ENCODE peak calls at places on chromosomes 6 and 20, in seven cellular contexts. L is brain microvascular endothelial cell, D is fibroblast of pulmonary artery, M is neural progenitor cell, R is heart right ventricle, Y is cardiac muscle cell, C is choroid plexus epithelial cell. K is an unnamed sample.

GRCh38 chr6:39902136-39902535 is 32.1 kb downstream of the MOCS1 start:
- DNase-seq in D (no peak), C (no peak), R (no peak), M (no peak), L (no peak), Y (no peak), K (no peak)

GRCh38 chr20:24958506-24959385 is 9.7 kb downstream of the CST7 start:
- DNase-seq in Y (no peak), R (no peak), C (no peak), L (no peak), M (no peak), D (no peak), K (no peak)

GRCh38 chr6:130076512-130076911 is 58.1 kb downstream of the L3MBTL3 start:
- DNase-seq in Y (no peak), C (peak), L (no peak), R (no peak), M (no peak), D (peak), K (no peak)

GRCh38 chr6:12136905-12137304 is 124.8 kb downstream of the HIVEP1 start:
- DNase-seq in D (peak), R (no peak), C (peak), Y (no peak), M (no peak), L (no peak), K (no peak)

GRCh38 chr6:37826188-37826587 is 6.7 kb downstream of the ZFAND3 start:
- DNase-seq in M (no peak), L (no peak), Y (no peak), R (no peak), C (no peak), D (peak), K (no peak)

GRCh38 chr6:169168302-169168630 is 85.4 kb downstream of the THBS2 start:
- DNase-seq in L (no peak), C (no peak), Y (no peak), D (no peak), R (no peak), M (no peak), K (no peak)

GRCh38 chr6:53440331-53440730 is 91.6 kb upstream of the ELOVL5 start:
- DNase-seq in L (no peak), C (peak), Y (no peak), R (no peak), M (no peak), D (peak), K (no peak)

GRCh38 chr6:155201461-155202226 is 62.2 kb upstream of the CLDN20 start:
- DNase-seq in Y (no peak), C (peak), L (peak), M (no peak), R (no peak), D (peak), K (peak)

GRCh38 chr6:157849288-157850017 is 26.4 kb downstream of the SNX9 start:
- DNase-seq in R (no peak), M (no peak), Y (no peak), D (no peak), C (no peak), L (no peak), K (no peak)

GRCh38 chr6:38261626-38262025 is 378.1 kb downstream of the BTBD9 start:
- DNase-seq in Y (no peak), D (no peak), C (peak), M (no peak), L (no peak), R (no peak), K (no peak)

GRCh38 chr6:49849121-49849907 is 17.0 kb downstream of the CRISP1 start:
- DNase-seq in R (no peak), L (peak), C (peak), M (peak), Y (peak), D (peak), K (peak)

GRCh38 chr6:39093167-39093708 is 21.7 kb downstream of the SAYSD1 start:
- DNase-seq in L (no peak), Y (no peak), M (no peak), D (no peak), C (no peak), R (no peak), K (no peak)

GRCh38 chr20:33785503-33785902 is 25.6 kb upstream of the CHMP4B start:
- DNase-seq in L (no peak), R (no peak), Y (no peak), M (no peak), D (no peak), C (no peak), K (no peak)

GRCh38 chr6:119259027-119259426 is 90.5 kb downstream of the MAN1A1 start:
- DNase-seq in M (no peak), D (no peak), R (no peak), C (no peak), L (no peak), Y (no peak), K (peak)

GRCh38 chr6:106339334-106340029 is 13.9 kb upstream of the ATG5 start:
- DNase-seq in D (peak), M (peak), Y (peak), L (peak), R (peak), C (peak), K (peak)

GRCh38 chr6:135291288-135292116 is 110.4 kb downstream of the MYB start:
- DNase-seq in D (peak), R (no peak), L (peak), Y (no peak), C (peak), M (no peak), K (peak)

GRCh38 chr6:152261179-152261578 is 376.0 kb downstream of the SYNE1 start:
- DNase-seq in D (no peak), Y (no peak), C (no peak), R (no peak), M (peak), L (no peak), K (no peak)

GRCh38 chr6:137332637-137333228 is 113.5 kb upstream of the IFNGR1 start:
- DNase-seq in L (peak), R (peak), D (peak), M (no peak), C (peak), Y (no peak), K (no peak)

GRCh38 chr6:24906314-24906713 is 29.4 kb downstream of the RIPOR2 start:
- DNase-seq in L (no peak), D (no peak), R (no peak), C (no peak), Y (no peak), M (no peak), K (no peak)

GRCh38 chr6:87944541-87944954 is 103.1 kb upstream of the SPACA1 start:
- DNase-seq in Y (peak), R (peak), M (peak), D (peak), C (peak), L (peak), K (peak)

GRCh38 chr20:48760403-48760889 is 67.4 kb downstream of the PREX1 start:
- DNase-seq in C (peak), M (no peak), Y (no peak), R (peak), L (peak), D (peak), K (no peak)

GRCh38 chr20:571754-572331 is 28.3 kb upstream of the CSNK2A1 start:
- DNase-seq in M (peak), R (peak), L (no peak), C (no peak), D (peak), Y (peak), K (peak)

GRCh38 chr20:32439132-32439829 is 81.2 kb downstream of the ASXL1 start:
- DNase-seq in D (peak), L (peak), R (no peak), Y (no peak), C (peak), M (no peak), K (peak)

GRCh38 chr6:126127662-126128061 is 141.3 kb downstream of the TRMT11 start:
- DNase-seq in L (no peak), Y (no peak), R (no peak), M (peak), D (no peak), C (peak), K (no peak)

GRCh38 chr6:110529355-110529754 is 52.9 kb upstream of the SLC22A16 start:
- DNase-seq in M (no peak), Y (no peak), L (peak), R (no peak), C (peak), D (peak), K (no peak)

DNA sequence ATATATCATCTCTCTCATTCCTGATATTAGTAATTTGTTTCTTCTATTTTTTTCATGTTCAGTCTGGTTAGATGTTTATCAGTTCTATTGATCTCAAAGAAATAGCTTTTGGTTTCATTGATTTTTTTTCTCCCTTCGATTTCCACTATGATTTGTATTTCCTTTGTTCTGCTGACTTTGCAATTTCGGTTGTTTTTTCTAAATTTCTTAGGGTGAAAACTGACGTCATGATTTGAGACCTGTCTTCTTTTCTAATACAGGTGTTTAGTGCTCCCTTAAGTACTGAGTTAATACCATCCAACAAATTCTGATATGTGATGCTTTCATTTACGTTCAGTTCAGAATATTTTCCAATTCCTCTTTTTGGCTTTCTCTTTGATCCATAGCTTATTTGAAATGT is 25.2 kb downstream of the STX7 start:
- DNase-seq in L (no peak), Y (no peak), C (no peak), M (no peak), D (no peak), R (no peak), K (no peak)
- H3K4me3 ChIP-seq in L (no peak), Y (no peak), C (no peak), M (no peak), D (no peak), R (no peak), K (no peak)

DNA sequence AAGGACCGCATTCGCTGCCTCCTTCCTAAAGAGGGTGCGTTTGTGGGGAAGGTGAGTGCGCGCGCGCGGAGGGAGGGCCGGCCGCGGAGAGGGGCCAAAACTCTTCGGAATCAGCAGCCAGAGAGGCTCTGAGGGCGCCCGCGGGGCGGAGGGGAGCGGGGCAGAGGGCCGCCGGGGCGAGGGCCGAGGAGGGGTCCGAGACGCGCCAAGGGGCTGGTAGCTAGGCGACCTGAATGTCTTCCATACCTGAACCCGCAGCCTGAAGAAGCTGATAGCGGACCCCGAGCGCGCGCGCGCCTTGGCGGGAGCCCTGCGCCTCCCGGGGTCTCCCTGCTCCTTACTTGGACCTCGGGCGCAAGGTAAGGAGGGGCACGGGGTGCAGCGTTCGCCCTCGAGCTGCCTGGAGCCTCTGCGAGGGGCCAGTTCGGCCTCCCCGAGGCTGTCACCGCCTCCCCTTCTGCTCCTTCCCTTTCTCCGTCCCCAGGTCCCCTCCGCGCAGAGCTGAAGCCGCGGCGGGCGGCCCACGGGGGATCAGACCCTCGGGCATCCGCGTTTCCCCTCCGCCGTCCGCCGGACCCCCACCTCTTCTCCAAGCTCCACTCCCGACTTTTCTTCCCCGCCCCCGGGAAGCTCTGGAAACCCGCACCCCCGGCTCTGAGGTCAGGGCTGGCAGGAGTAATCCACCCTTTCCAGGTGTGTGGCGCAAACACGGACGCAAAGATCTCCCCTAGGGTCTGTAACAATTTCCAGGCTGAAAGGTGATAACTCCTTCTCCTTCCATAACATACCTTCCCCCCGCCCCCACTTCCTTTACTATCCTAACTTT is 13.1 kb upstream of the DEK start:
- DNase-seq in D (no peak), M (peak), R (no peak), Y (peak), C (no peak), L (no peak), K (no peak)
- H3K4me3 ChIP-seq in D (peak), M (peak), R (peak), Y (peak), C (peak), L (peak), K (peak)

DNA sequence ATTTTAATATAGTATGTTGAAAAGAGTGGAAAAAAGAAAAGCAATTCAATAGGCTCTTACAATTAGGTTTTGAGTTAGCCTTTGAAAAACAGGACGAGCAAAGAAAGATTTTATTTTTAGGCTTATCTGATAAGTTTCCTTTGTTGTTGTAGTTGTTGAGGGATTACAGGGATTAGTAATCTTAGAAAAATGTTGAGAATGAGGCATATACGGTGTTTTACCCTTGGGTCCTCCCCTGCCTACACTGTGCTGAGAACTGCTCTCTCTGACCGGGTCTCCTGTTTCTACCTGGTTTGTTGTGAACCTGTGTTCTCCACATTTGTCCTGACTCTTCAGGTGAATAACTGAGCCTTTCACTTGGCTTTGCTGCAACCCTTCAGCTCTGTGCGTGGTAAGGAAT is 16.7 kb downstream of the TRAPPC3L start:
- DNase-seq in M (no peak), D (peak), R (no peak), L (no peak), C (peak), Y (no peak), K (peak)
- H3K4me3 ChIP-seq in M (no peak), D (no peak), R (no peak), L (no peak), C (no peak), Y (no peak), K (no peak)

DNA sequence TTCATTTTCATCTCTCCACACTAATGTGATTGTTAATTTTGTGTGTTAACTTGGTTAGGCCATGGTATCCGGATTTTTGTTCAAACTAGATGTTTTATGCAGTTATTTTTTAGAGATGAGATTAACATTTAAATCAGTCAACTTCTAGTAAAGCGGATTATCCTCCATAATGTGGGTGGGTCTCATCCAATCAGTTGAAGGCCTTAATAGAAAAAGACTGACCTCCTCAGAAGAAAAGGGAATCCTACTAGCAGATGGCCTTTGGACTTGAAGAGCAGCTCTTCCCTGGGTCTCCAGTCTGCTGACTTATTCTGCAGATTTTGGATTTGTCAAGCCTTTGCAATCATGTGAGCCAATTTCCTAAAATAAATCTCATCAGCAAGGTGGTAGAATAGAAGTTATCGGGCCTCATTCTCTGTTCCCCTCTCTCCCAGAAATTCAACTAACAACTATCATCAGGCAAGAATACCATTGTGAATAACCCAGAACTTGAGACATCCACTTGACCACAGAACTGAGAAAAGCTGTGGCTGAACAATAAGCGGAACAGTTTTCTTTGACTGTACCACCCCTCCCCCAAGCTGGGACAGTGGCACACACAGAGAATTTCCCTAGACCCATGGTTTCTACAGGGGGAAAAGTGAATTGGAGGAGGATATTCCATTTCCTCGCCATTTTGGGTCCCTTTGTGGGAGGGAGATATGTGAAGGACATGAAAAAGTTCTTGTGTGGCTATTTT is 323.0 kb downstream of the UTRN start:
- DNase-seq in R (no peak), M (no peak), L (no peak), C (no peak), D (no peak), Y (no peak), K (no peak)
- H3K4me3 ChIP-seq in R (no peak), M (no peak), L (no peak), C (no peak), D (no peak), Y (no peak), K (no peak)

GRCh38 chr6:121694389-121695185 is 259.1 kb downstream of the GJA1 start:
- DNase-seq in Y (no peak), M (no peak), C (peak), L (peak), R (no peak), D (peak), K (no peak)

GRCh38 chr6:121698617-121699016 is 263.2 kb downstream of the GJA1 start:
- DNase-seq in L (no peak), C (no peak), D (no peak), Y (no peak), M (no peak), R (no peak), K (no peak)

GRCh38 chr6:121691126-121691540 is 255.7 kb downstream of the GJA1 start:
- DNase-seq in M (no peak), R (no peak), L (no peak), Y (no peak), D (peak), C (no peak), K (peak)

GRCh38 chr6:121697921-121698320 is 262.5 kb downstream of the GJA1 start:
- DNase-seq in D (no peak), L (no peak), M (no peak), R (no peak), Y (no peak), C (no peak), K (no peak)

GRCh38 chr6:121695346-121695745 is 259.9 kb downstream of the GJA1 start:
- DNase-seq in M (no peak), R (no peak), Y (no peak), C (no peak), L (peak), D (no peak), K (no peak)
- H3K4me3 ChIP-seq in M (no peak), R (no peak), Y (no peak), C (no peak), L (no peak), D (no peak), K (no peak)

DNA sequence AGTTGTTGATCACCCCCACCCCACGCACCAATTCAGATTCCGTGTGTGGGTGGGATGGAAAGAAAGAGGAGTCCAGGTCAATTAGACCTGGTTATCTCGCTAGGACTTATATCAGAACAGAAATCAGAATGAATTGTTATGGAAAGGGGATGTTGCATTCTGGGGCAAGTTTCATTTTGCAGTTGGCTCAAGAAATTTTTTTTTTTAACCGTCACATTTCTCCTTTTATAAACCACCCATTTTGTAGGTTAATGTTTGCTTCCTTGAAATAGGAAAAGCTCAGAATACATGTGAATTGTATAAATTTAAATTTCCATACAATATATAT is 46.9 kb upstream of the SUPT3H start:
- DNase-seq in Y (no peak), C (no peak), R (no peak), L (no peak), D (no peak), M (no peak), K (no peak)
- H3K4me3 ChIP-seq in Y (no peak), C (peak), R (no peak), L (peak), D (peak), M (no peak), K (no peak)

GRCh38 chr6:70563540-70563939 is 3.2 kb upstream of the SDHAF4 start:
- DNase-seq in C (peak), D (peak), L (peak), M (no peak), R (no peak), Y (no peak), K (no peak)
- H3K4me3 ChIP-seq in C (no peak), D (no peak), L (no peak), M (no peak), R (no peak), Y (no peak), K (no peak)

K was measured in Caco-2.